ENCODE peak calls at places on chromosomes 1 and 21, in four cellular contexts. One of them, this sample, is unnamed.

GRCh38 chr21:26041441-26042180 is 129.0 kb downstream of the APP start:
- DNase-seq in ecto neural progenitor cell: no peak
- DNase-seq in activated naive CD8-positive, alpha-beta T cell treated with anti-CD3 and anti-CD28 coated beads, Interleukin-2, amount 50 U/mL, for 24 hours: no peak
- DNase-seq in PC-9: no peak
- DNase-seq in this sample: no peak

GRCh38 chr1:18820791-18821641 is 38.4 kb downstream of the TAS1R2 start:
- DNase-seq in ecto neural progenitor cell: peak; percentile 89
- DNase-seq in activated naive CD8-positive, alpha-beta T cell treated with anti-CD3 and anti-CD28 coated beads, Interleukin-2, amount 50 U/mL, for 24 hours: peak; percentile 74
- DNase-seq in PC-9: peak; percentile 38
- DNase-seq in this sample: peak; percentile 4

GRCh38 chr1:45913925-45914501 is 110.6 kb downstream of the MAST2 start:
- DNase-seq in ecto neural progenitor cell: no peak
- DNase-seq in activated naive CD8-positive, alpha-beta T cell treated with anti-CD3 and anti-CD28 coated beads, Interleukin-2, amount 50 U/mL, for 24 hours: no peak
- DNase-seq in PC-9: no peak
- DNase-seq in this sample: no peak

GRCh38 chr1:86516366-86516765 is 30.5 kb upstream of the CLCA4 start:
- DNase-seq in ecto neural progenitor cell: no peak
- DNase-seq in activated naive CD8-positive, alpha-beta T cell treated with anti-CD3 and anti-CD28 coated beads, Interleukin-2, amount 50 U/mL, for 24 hours: no peak
- DNase-seq in PC-9: no peak
- DNase-seq in this sample: no peak

GRCh38 chr1:115655307-115655664 is 13.5 kb downstream of the VANGL1 start:
- DNase-seq in ecto neural progenitor cell: no peak
- DNase-seq in activated naive CD8-positive, alpha-beta T cell treated with anti-CD3 and anti-CD28 coated beads, Interleukin-2, amount 50 U/mL, for 24 hours: no peak
- DNase-seq in PC-9: no peak
- DNase-seq in this sample: no peak

GRCh38 chr21:25350056-25350455 is 257.2 kb downstream of the MRPL39 start:
- DNase-seq in ecto neural progenitor cell: no peak
- DNase-seq in activated naive CD8-positive, alpha-beta T cell treated with anti-CD3 and anti-CD28 coated beads, Interleukin-2, amount 50 U/mL, for 24 hours: peak; percentile 62
- DNase-seq in PC-9: no peak
- DNase-seq in this sample: no peak

GRCh38 chr1:12514597-12514996 is 103.4 kb downstream of the DHRS3 start:
- DNase-seq in ecto neural progenitor cell: no peak
- DNase-seq in activated naive CD8-positive, alpha-beta T cell treated with anti-CD3 and anti-CD28 coated beads, Interleukin-2, amount 50 U/mL, for 24 hours: no peak
- DNase-seq in PC-9: no peak
- DNase-seq in this sample: no peak

GRCh38 chr1:115179397-115179835 is 90.1 kb upstream of the TSPAN2 start:
- DNase-seq in ecto neural progenitor cell: no peak
- DNase-seq in activated naive CD8-positive, alpha-beta T cell treated with anti-CD3 and anti-CD28 coated beads, Interleukin-2, amount 50 U/mL, for 24 hours: no peak
- DNase-seq in PC-9: peak; percentile 100
- DNase-seq in this sample: no peak

GRCh38 chr1:98098473-98098872 is 177.6 kb upstream of the DPYD start:
- DNase-seq in ecto neural progenitor cell: no peak
- DNase-seq in activated naive CD8-positive, alpha-beta T cell treated with anti-CD3 and anti-CD28 coated beads, Interleukin-2, amount 50 U/mL, for 24 hours: no peak
- DNase-seq in PC-9: no peak
- DNase-seq in this sample: no peak

GRCh38 chr1:21378705-21379494 is 61.0 kb upstream of the NBPF3 start:
- DNase-seq in ecto neural progenitor cell: no peak
- DNase-seq in activated naive CD8-positive, alpha-beta T cell treated with anti-CD3 and anti-CD28 coated beads, Interleukin-2, amount 50 U/mL, for 24 hours: no peak
- DNase-seq in PC-9: peak; percentile 84
- DNase-seq in this sample: no peak

GRCh38 chr1:15882665-15883064 is 35.2 kb downstream of the SPEN start:
- DNase-seq in ecto neural progenitor cell: no peak
- DNase-seq in activated naive CD8-positive, alpha-beta T cell treated with anti-CD3 and anti-CD28 coated beads, Interleukin-2, amount 50 U/mL, for 24 hours: peak; percentile 23
- DNase-seq in PC-9: no peak
- DNase-seq in this sample: no peak

GRCh38 chr1:159823401-159823800 is 3.3 kb upstream of the SLAMF8 start:
- DNase-seq in ecto neural progenitor cell: no peak
- DNase-seq in activated naive CD8-positive, alpha-beta T cell treated with anti-CD3 and anti-CD28 coated beads, Interleukin-2, amount 50 U/mL, for 24 hours: no peak
- DNase-seq in PC-9: no peak
- DNase-seq in this sample: no peak

GRCh38 chr1:232629250-232630046 is 485 bp downstream of the SIPA1L2 start:
- DNase-seq in ecto neural progenitor cell: peak; percentile 75
- DNase-seq in activated naive CD8-positive, alpha-beta T cell treated with anti-CD3 and anti-CD28 coated beads, Interleukin-2, amount 50 U/mL, for 24 hours: peak; percentile 23
- DNase-seq in PC-9: no peak
- DNase-seq in this sample: no peak

GRCh38 chr21:41899431-41900202 is 20.5 kb upstream of the PRDM15 start:
- DNase-seq in ecto neural progenitor cell: no peak
- DNase-seq in activated naive CD8-positive, alpha-beta T cell treated with anti-CD3 and anti-CD28 coated beads, Interleukin-2, amount 50 U/mL, for 24 hours: peak; percentile 73
- DNase-seq in PC-9: no peak
- DNase-seq in this sample: no peak

GRCh38 chr1:201229771-201230635 is 39.4 kb downstream of the IGFN1 start:
- DNase-seq in ecto neural progenitor cell: peak; percentile 15
- DNase-seq in activated naive CD8-positive, alpha-beta T cell treated with anti-CD3 and anti-CD28 coated beads, Interleukin-2, amount 50 U/mL, for 24 hours: no peak
- DNase-seq in PC-9: no peak
- DNase-seq in this sample: no peak

GRCh38 chr1:39507230-39507928 is 15.9 kb downstream of the BMP8A start:
- DNase-seq in ecto neural progenitor cell: no peak
- DNase-seq in activated naive CD8-positive, alpha-beta T cell treated with anti-CD3 and anti-CD28 coated beads, Interleukin-2, amount 50 U/mL, for 24 hours: no peak
- DNase-seq in PC-9: no peak
- DNase-seq in this sample: no peak

GRCh38 chr1:93394514-93394913 is 48.8 kb downstream of the DR1 start:
- DNase-seq in ecto neural progenitor cell: no peak
- DNase-seq in activated naive CD8-positive, alpha-beta T cell treated with anti-CD3 and anti-CD28 coated beads, Interleukin-2, amount 50 U/mL, for 24 hours: no peak
- DNase-seq in PC-9: peak; percentile 29
- DNase-seq in this sample: no peak

GRCh38 chr1:6459850-6460265 is 6.1 kb downstream of the TNFRSF25 start:
- DNase-seq in ecto neural progenitor cell: no peak
- DNase-seq in activated naive CD8-positive, alpha-beta T cell treated with anti-CD3 and anti-CD28 coated beads, Interleukin-2, amount 50 U/mL, for 24 hours: peak; percentile 40
- DNase-seq in PC-9: no peak
- DNase-seq in this sample: no peak

GRCh38 chr1:66725885-66726665 is 26.2 kb upstream of the DYNLT5 start:
- DNase-seq in ecto neural progenitor cell: peak; percentile 57
- DNase-seq in activated naive CD8-positive, alpha-beta T cell treated with anti-CD3 and anti-CD28 coated beads, Interleukin-2, amount 50 U/mL, for 24 hours: peak; percentile 52
- DNase-seq in PC-9: peak; percentile 42
- DNase-seq in this sample: peak; percentile 32

GRCh38 chr1:61285371-61285885 is 203.1 kb downstream of the NFIA start:
- DNase-seq in ecto neural progenitor cell: no peak
- DNase-seq in activated naive CD8-positive, alpha-beta T cell treated with anti-CD3 and anti-CD28 coated beads, Interleukin-2, amount 50 U/mL, for 24 hours: no peak
- DNase-seq in PC-9: peak; percentile 75
- DNase-seq in this sample: no peak

GRCh38 chr1:68600049-68600661 is 103.3 kb upstream of the DEPDC1 start:
- DNase-seq in ecto neural progenitor cell: no peak
- DNase-seq in activated naive CD8-positive, alpha-beta T cell treated with anti-CD3 and anti-CD28 coated beads, Interleukin-2, amount 50 U/mL, for 24 hours: no peak
- DNase-seq in PC-9: no peak
- DNase-seq in this sample: no peak

GRCh38 chr1:77511440-77511840 is 171.0 kb downstream of the ZZZ3 start:
- DNase-seq in ecto neural progenitor cell: no peak
- DNase-seq in activated naive CD8-positive, alpha-beta T cell treated with anti-CD3 and anti-CD28 coated beads, Interleukin-2, amount 50 U/mL, for 24 hours: no peak
- DNase-seq in PC-9: peak; percentile 74
- DNase-seq in this sample: no peak

GRCh38 chr21:14691924-14692323 is 145.8 kb upstream of the SAMSN1 start:
- DNase-seq in ecto neural progenitor cell: no peak
- DNase-seq in activated naive CD8-positive, alpha-beta T cell treated with anti-CD3 and anti-CD28 coated beads, Interleukin-2, amount 50 U/mL, for 24 hours: no peak
- DNase-seq in PC-9: no peak
- DNase-seq in this sample: no peak

GRCh38 chr1:213582976-213583567 is 404.7 kb upstream of the PROX1 start:
- DNase-seq in ecto neural progenitor cell: no peak
- DNase-seq in activated naive CD8-positive, alpha-beta T cell treated with anti-CD3 and anti-CD28 coated beads, Interleukin-2, amount 50 U/mL, for 24 hours: no peak
- DNase-seq in PC-9: no peak
- DNase-seq in this sample: no peak

GRCh38 chr21:31158789-31159581 is 120.7 kb upstream of the KRTAP19-8 start:
- DNase-seq in ecto neural progenitor cell: no peak
- DNase-seq in activated naive CD8-positive, alpha-beta T cell treated with anti-CD3 and anti-CD28 coated beads, Interleukin-2, amount 50 U/mL, for 24 hours: no peak
- DNase-seq in PC-9: no peak
- DNase-seq in this sample: no peak

GRCh38 chr1:64861611-64862010 is 104.7 kb downstream of the JAK1 start:
- DNase-seq in ecto neural progenitor cell: peak; percentile 65
- DNase-seq in activated naive CD8-positive, alpha-beta T cell treated with anti-CD3 and anti-CD28 coated beads, Interleukin-2, amount 50 U/mL, for 24 hours: peak; percentile 7
- DNase-seq in PC-9: no peak
- DNase-seq in this sample: no peak

GRCh38 chr1:7690496-7691182 is 80.5 kb upstream of the VAMP3 start:
- DNase-seq in ecto neural progenitor cell: no peak
- DNase-seq in activated naive CD8-positive, alpha-beta T cell treated with anti-CD3 and anti-CD28 coated beads, Interleukin-2, amount 50 U/mL, for 24 hours: no peak
- DNase-seq in PC-9: no peak
- DNase-seq in this sample: no peak

GRCh38 chr1:25707280-25708016 is 90.9 kb downstream of the MAN1C1 start:
- DNase-seq in ecto neural progenitor cell: no peak
- DNase-seq in activated naive CD8-positive, alpha-beta T cell treated with anti-CD3 and anti-CD28 coated beads, Interleukin-2, amount 50 U/mL, for 24 hours: no peak
- DNase-seq in PC-9: peak; percentile 80
- DNase-seq in this sample: no peak

GRCh38 chr1:158122823-158123390 is 57.8 kb upstream of the CD1D start:
- DNase-seq in ecto neural progenitor cell: no peak
- DNase-seq in activated naive CD8-positive, alpha-beta T cell treated with anti-CD3 and anti-CD28 coated beads, Interleukin-2, amount 50 U/mL, for 24 hours: no peak
- DNase-seq in PC-9: peak; percentile 5
- DNase-seq in this sample: no peak

GRCh38 chr1:48203287-48203900 is 19.1 kb upstream of the SLC5A9 start:
- DNase-seq in ecto neural progenitor cell: no peak
- DNase-seq in activated naive CD8-positive, alpha-beta T cell treated with anti-CD3 and anti-CD28 coated beads, Interleukin-2, amount 50 U/mL, for 24 hours: no peak
- DNase-seq in PC-9: no peak
- DNase-seq in this sample: no peak

GRCh38 chr1:54768093-54768492 is 3.8 kb upstream of the PARS2 start:
- DNase-seq in ecto neural progenitor cell: no peak
- DNase-seq in activated naive CD8-positive, alpha-beta T cell treated with anti-CD3 and anti-CD28 coated beads, Interleukin-2, amount 50 U/mL, for 24 hours: no peak
- DNase-seq in PC-9: no peak
- DNase-seq in this sample: no peak